ENCODE peak calls at places on chromosome 17, in four cellular contexts. V is esophagus muscularis mucosa, Z is astrocyte, R is cardiac muscle cell. B is an unnamed sample.
A peak's percentile ranks its signal among the peaks of the same experiment; 100 is the strongest.

GRCh38 chr17:19534562-19535149 is 1.0 kb downstream of the SLC47A1 start:
- DNase-seq in Z (peak; percentile 85), V (no peak), R (no peak), B (peak; percentile 21)

GRCh38 chr17:76585649-76586593 is at the start of gene ST6GALNAC2:
- DNase-seq in R (peak; percentile 84), Z (no peak), V (no peak), B (no peak)

GRCh38 chr17:71338396-71338795 is 782.4 kb upstream of the SOX9 start:
- DNase-seq in Z (peak; percentile 65), R (no peak), V (no peak), B (no peak)

GRCh38 chr17:46943511-46944393 is 20.8 kb downstream of the GOSR2 start:
- DNase-seq in Z (peak; percentile 42), R (no peak), V (no peak), B (no peak)

GRCh38 chr17:50924300-50924699 is 58.1 kb upstream of the TOB1 start:
- DNase-seq in Z (no peak), V (no peak), R (no peak), B (no peak)

GRCh38 chr17:60231234-60231633 is 81.5 kb downstream of the CA4 start:
- DNase-seq in Z (no peak), V (no peak), R (peak; percentile 7), B (no peak)

GRCh38 chr17:41338961-41339485 is 11.6 kb downstream of the KRT33A start:
- DNase-seq in V (peak; percentile 84), R (no peak), Z (no peak), B (no peak)

GRCh38 chr17:954431-955164 is 25.0 kb downstream of the NXN start:
- DNase-seq in V (no peak), R (peak; percentile 70), Z (peak; percentile 91), B (no peak)

GRCh38 chr17:1931759-1932579 is 93.2 kb downstream of the RTN4RL1 start:
- DNase-seq in Z (peak; percentile 29), V (no peak), R (peak; percentile 54), B (peak; percentile 25)

GRCh38 chr17:16477255-16477654 is 14.7 kb downstream of the LRRC75A start:
- DNase-seq in R (no peak), Z (peak; percentile 81), V (no peak), B (peak; percentile 68)

GRCh38 chr17:27384261-27384701 is 72.0 kb upstream of the KSR1 start:
- DNase-seq in Z (peak; percentile 96), R (no peak), V (no peak), B (peak; percentile 90)

GRCh38 chr17:82592751-82593589 is 55.3 kb downstream of the WDR45B start:
- DNase-seq in Z (peak; percentile 66), V (no peak), R (peak; percentile 65), B (no peak)

GRCh38 chr17:15883617-15884111 is 61.3 kb upstream of the ADORA2B start:
- DNase-seq in R (no peak), Z (peak; percentile 84), V (no peak), B (peak; percentile 56)

DNA sequence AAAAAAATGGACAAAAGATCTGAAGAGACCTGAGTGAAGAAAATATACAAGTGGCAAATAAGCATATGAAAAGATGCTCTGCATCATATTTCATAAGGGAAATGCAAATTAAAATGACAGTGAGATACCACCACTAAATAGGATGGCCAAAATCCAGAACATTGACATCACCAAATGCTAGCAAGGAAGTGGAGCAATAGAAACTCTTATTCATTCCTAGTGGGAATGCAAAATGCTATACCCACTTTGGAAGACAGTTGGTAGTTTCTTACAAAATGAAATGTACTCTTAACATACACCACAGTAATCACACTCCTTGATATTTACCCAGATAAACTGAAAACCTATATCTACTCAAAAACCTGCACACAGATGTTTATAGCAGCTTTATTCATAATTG is 33.6 kb downstream of the DHRS7B start:
- DNase-seq in V (no peak), R (no peak), Z (no peak), B (no peak)
- H3K4me3 ChIP-seq in V (no peak overlapping the region), R (no peak overlapping the region), Z (no peak overlapping the region), B (no peak overlapping the region)

GRCh38 chr17:17745476-17746455 is 64.5 kb downstream of the RAI1 start:
- DNase-seq in R (no peak), V (no peak), Z (no peak), B (no peak)

GRCh38 chr17:17749921-17750320 is 68.7 kb downstream of the RAI1 start:
- DNase-seq in V (no peak), Z (no peak), R (peak; percentile 76), B (no peak)

GRCh38 chr17:17749025-17749772 is 67.9 kb downstream of the RAI1 start:
- DNase-seq in Z (no peak), R (no peak), V (no peak), B (no peak)

GRCh38 chr17:17748604-17749003 is 67.3 kb downstream of the RAI1 start:
- DNase-seq in Z (no peak), R (no peak), V (no peak), B (no peak)

GRCh38 chr17:17748179-17748578 is 66.9 kb downstream of the RAI1 start:
- DNase-seq in R (no peak), Z (no peak), V (no peak), B (no peak)
- TF ChIP-seq CTCF in R (peak; percentile 18), Z (peak; percentile 9), V (no peak), B (peak; percentile 4)

GRCh38 chr17:9958586-9959281 is 53.7 kb upstream of the RCVRN start:
- DNase-seq in R (peak; percentile 11), V (no peak), Z (no peak), B (no peak)
- H3K36me3 ChIP-seq in R (no peaks in the 10 kb centered on the region), V (peaks cover 6% of the 10 kb centered on the region), Z (no peaks in the 10 kb centered on the region), B (no peaks in the 10 kb centered on the region)

DNA sequence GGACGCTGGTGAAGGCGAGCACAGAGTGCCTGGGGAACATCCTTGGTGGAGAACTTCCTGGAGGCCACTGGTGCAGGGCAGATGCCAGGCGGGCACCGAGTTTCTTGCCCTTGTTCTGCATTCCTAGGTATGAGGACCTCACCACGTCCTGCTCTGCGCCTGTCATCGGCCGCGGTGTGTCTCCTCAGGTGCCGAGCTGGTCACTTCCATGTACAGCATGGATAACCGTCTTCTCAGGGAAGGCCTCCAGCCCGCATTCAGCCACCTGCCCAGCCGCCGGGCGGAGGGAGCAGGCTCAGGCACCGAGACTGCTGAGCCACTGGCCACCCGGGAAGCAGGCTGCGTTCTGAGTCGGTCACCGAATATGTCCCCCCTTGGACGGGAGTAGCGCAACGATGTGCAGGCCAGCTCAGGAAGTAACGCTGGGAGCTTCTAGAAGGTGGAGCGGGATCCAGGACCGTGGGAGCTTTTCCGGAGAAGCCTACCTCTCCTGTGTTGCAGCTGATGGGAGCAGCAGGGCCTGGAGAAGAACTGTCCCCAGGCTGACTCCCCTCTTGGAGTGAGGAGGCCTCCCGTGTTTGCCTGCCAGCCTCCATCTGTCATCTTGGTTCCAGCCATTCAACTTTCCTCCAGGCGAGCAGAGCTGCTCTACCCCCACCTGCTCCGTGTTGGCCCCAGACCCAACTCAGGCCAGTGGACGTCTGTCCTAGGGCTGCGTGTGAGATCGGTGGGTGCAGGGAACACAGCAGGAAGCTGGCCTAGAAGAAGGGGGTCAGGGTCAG is 2.1 kb upstream of the BAIAP2 start:
- DNase-seq in V (no peak), Z (no peak), R (no peak), B (no peak)
- H3K4me3 ChIP-seq in V (no peak overlapping the region), Z (no peak overlapping the region), R (no peak overlapping the region), B (no peak overlapping the region)

GRCh38 chr17:38869647-38870258 is at the start of gene LASP1:
- DNase-seq in Z (peak; percentile 74), R (peak; percentile 92), V (peak; percentile 95), B (no peak)

GRCh38 chr17:38868095-38868967 is 1.5 kb upstream of the LASP1 start:
- DNase-seq in Z (peak; percentile 31), V (no peak), R (peak; percentile 20), B (no peak)

GRCh38 chr17:38868968-38869646 is 751 bp upstream of the LASP1 start:
- DNase-seq in Z (peak; percentile 76), R (peak; percentile 82), V (peak; percentile 99), B (no peak)

GRCh38 chr17:38864636-38865398 is 5.0 kb upstream of the LASP1 start:
- DNase-seq in Z (no peak), V (no peak), R (peak; percentile 40), B (no peak)

DNA sequence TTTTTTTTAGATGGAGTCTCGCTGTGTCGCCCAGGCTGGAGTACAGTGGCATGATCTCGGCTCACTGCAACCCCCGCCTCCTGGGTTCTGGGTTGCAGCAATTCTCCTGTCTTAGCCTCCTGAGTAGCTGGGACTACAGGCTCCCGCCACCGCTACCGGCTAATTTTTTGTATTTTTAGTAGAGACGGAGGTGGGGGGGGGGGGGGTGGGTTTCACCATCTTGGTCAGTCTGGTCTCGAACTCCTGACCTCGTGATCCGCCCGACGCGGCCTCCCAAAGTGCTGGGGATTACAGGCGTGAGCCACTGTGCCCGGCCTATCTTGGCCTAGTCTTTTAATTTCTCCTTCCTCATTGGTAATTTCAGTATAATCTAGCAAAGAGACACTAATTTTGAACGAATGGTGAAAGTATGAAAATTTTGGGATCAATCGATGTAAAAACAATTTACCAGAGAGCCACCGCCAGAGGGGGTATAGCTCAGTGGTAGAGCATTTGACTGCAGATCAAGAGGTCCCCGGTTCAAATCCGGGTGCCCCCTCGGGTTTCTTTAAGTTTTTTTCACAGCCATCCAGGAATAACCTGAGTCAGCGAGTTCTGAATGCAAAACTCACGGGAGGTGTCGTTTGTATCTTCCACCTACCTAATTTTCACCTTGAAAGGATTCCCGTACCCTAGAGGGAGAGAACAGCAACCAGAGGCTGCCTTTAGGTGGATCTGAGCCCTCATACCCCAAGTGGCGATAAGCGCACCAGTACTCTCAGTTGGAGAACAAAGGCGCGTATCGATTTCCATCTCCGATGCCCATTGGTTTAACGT is 2.5 kb upstream of the LASP1 start:
- DNase-seq in Z (peak; percentile 41), R (peak; percentile 69), V (no peak), B (no peak)
- TF ChIP-seq CTCF in Z (no peak), R (peak; percentile 41), V (peak; percentile 13), B (no peak)

DNA sequence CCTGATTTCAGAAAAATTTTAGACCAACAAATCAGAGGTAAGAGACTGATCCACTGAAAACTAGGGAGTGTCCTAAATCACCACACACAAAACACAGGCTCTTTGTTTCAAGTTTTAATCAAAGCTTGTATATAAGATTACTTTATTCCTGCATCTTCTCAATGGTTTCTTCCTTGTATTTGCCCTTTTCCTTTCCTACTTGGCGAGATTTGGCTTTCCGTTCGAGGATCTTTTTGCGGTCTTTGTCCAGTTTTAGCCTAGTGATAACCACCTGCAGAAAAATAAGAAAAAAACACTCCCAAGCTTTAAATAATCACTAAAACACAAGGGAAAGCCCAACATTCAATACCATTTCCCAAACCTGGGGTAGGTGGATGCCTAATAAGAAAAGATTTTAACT is 918 bp upstream of the KRABD2 start:
- DNase-seq in V (no peak), R (no peak), Z (no peak), B (no peak)
- H3K36me3 ChIP-seq in V (peaks cover 54% of the 10 kb centered on the region), R (peaks cover 47% of the 10 kb centered on the region), Z (peaks cover 44% of the 10 kb centered on the region), B (peaks cover 3% of the 10 kb centered on the region)